ENCODE peak calls at places on chromosomes 4 and X, in seven cellular contexts. M, S, I, A, N, D and E are unnamed samples.
A peak's percentile ranks its signal among the peaks of the same experiment; 100 is the strongest.

GRCh38 chr4:119068529-119068962 is 67.1 kb upstream of the MYOZ2 start:
- DNase-seq in A (no peak), M (no peak), D (no peak), N (no peak), S (no peak), I (no peak), E (no peak)

GRCh38 chr4:110970642-110971041 is 347.8 kb upstream of the PITX2 start:
- DNase-seq in I (no peak), M (peak; percentile 26), A (peak; percentile 19), N (peak; percentile 20), D (peak; percentile 41), S (peak; percentile 15), E (no peak)

GRCh38 chr4:39410415-39410814 is 3.7 kb downstream of the KLB start:
- DNase-seq in D (no peak), S (no peak), A (no peak), N (no peak), M (no peak), I (no peak), E (no peak)

GRCh38 chr4:98468744-98469143 is 189.7 kb downstream of the TSPAN5 start:
- DNase-seq in A (no peak), I (no peak), S (no peak), D (peak; percentile 78), N (no peak), M (no peak), E (no peak)

GRCh38 chrX:131747173-131747572 is 203.3 kb downstream of the OR13H1 start:
- DNase-seq in I (no peak), M (peak; percentile 76), S (peak; percentile 31), N (no peak), A (peak; percentile 88), D (peak; percentile 87), E (no peak)

GRCh38 chr4:83128235-83128929 is 13.9 kb upstream of the PLAC8 start:
- DNase-seq in A (no peak), D (peak; percentile 42), S (no peak), I (no peak), N (peak; percentile 80), M (no peak), E (no peak)

GRCh38 chr4:73139991-73140390 is 70.5 kb upstream of the COX18 start:
- DNase-seq in N (no peak), M (no peak), A (no peak), S (no peak), D (peak; percentile 15), I (no peak), E (no peak)

GRCh38 chr4:13539047-13539720 is 5.1 kb downstream of the NKX3-2 start:
- DNase-seq in A (no peak), M (no peak), S (no peak), N (no peak), D (no peak), I (no peak), E (no peak)

GRCh38 chrX:6550999-6551398 is 16.1 kb upstream of the VCX3A start:
- DNase-seq in S (no peak), M (no peak), I (no peak), A (no peak), N (no peak), D (no peak), E (no peak)

GRCh38 chr4:185254434-185254833 is 45.0 kb downstream of the SNX25 start:
- DNase-seq in I (no peak), N (no peak), A (no peak), D (peak; percentile 40), S (no peak), M (no peak), E (no peak)

GRCh38 chrX:148049441-148049840 is 68.3 kb downstream of the FMR1NB start:
- DNase-seq in A (no peak), D (peak; percentile 47), I (no peak), N (no peak), S (peak; percentile 9), M (no peak), E (no peak)

GRCh38 chr4:54767376-54767775 is 109.6 kb downstream of the KIT start:
- DNase-seq in S (no peak), A (no peak), I (no peak), M (no peak), N (no peak), D (peak; percentile 7), E (no peak)

GRCh38 chrX:136170109-136170800 is 22.9 kb downstream of the FHL1 start:
- DNase-seq in I (no peak), N (no peak), S (no peak), M (no peak), A (no peak), D (peak; percentile 65), E (no peak)

GRCh38 chr4:8768357-8768999 is 103.2 kb downstream of the HMX1 start:
- DNase-seq in M (no peak), N (no peak), D (no peak), I (no peak), S (no peak), A (no peak), E (no peak)

GRCh38 chr4:55013431-55013955 is 111.9 kb downstream of the KDR start:
- DNase-seq in S (no peak), I (no peak), M (no peak), A (no peak), D (peak; percentile 32), N (no peak), E (no peak)

GRCh38 chr4:107838138-107838618 is 13.4 kb downstream of the SGMS2 start:
- DNase-seq in D (no peak), S (no peak), A (no peak), N (no peak), M (no peak), I (no peak), E (no peak)

GRCh38 chr4:159267023-159267939 is 164.4 kb downstream of the RAPGEF2 start:
- DNase-seq in I (no peak), D (peak; percentile 46), S (no peak), M (no peak), N (no peak), A (no peak), E (no peak)

GRCh38 chrX:46577116-46578005 is 3.8 kb downstream of the CHST7 start:
- DNase-seq in I (no peak), S (no peak), A (no peak), D (no peak), N (peak; percentile 74), M (no peak), E (no peak)

GRCh38 chrX:65706041-65706828 is 38.8 kb downstream of the MSN start:
- DNase-seq in N (peak; percentile 92), M (no peak), S (no peak), D (peak; percentile 77), A (peak; percentile 24), I (no peak), E (no peak)

GRCh38 chrX:21382715-21383114 is 8.5 kb downstream of the CNKSR2 start:
- DNase-seq in N (no peak), M (no peak), S (no peak), I (no peak), A (no peak), D (no peak), E (no peak)

GRCh38 chrX:154727418-154728323 is 23.2 kb downstream of the GAB3 start:
- DNase-seq in D (peak; percentile 71), A (no peak), S (no peak), I (no peak), N (peak; percentile 17), M (no peak), E (no peak)

GRCh38 chrX:27380163-27380845 is 82.8 kb downstream of the PPP4R3C start:
- DNase-seq in M (no peak), N (no peak), A (no peak), D (no peak), I (no peak), S (no peak), E (no peak)

GRCh38 chr4:107292979-107293378 is 256.9 kb upstream of the DKK2 start:
- DNase-seq in M (no peak), S (peak; percentile 0), I (no peak), D (no peak), N (no peak), A (no peak), E (no peak)

GRCh38 chr4:103244251-103244650 is 46.1 kb upstream of the CENPE start:
- DNase-seq in I (no peak), D (no peak), M (no peak), A (no peak), N (no peak), S (no peak), E (no peak)

GRCh38 chrX:115564243-115564642 is 3.3 kb downstream of the PLS3 start:
- DNase-seq in S (no peak), D (peak; percentile 44), I (no peak), N (no peak), M (no peak), A (no peak), E (no peak)

GRCh38 chr4:3136454-3136853 is 62.0 kb downstream of the HTT start:
- DNase-seq in S (no peak), I (no peak), A (no peak), D (no peak), M (no peak), N (no peak), E (no peak)

GRCh38 chr4:47075241-47075640 is 43.9 kb downstream of the GABRB1 start:
- DNase-seq in A (no peak), N (peak; percentile 33), S (no peak), I (no peak), M (no peak), D (peak; percentile 38), E (no peak)

GRCh38 chr4:112853662-112854256 is 195.7 kb upstream of the ANK2 start:
- DNase-seq in I (no peak), S (no peak), A (no peak), N (no peak), M (no peak), D (no peak), E (no peak)

GRCh38 chrX:114619874-114620273 is 36.0 kb downstream of the HTR2C start:
- DNase-seq in I (no peak), N (no peak), M (no peak), D (no peak), A (no peak), S (no peak), E (no peak)

GRCh38 chrX:46666831-46667230 is 92.1 kb downstream of the SLC9A7 start:
- DNase-seq in S (no peak), N (no peak), A (no peak), I (no peak), D (no peak), M (no peak), E (no peak)